ENCODE peak calls at places on chromosome 15, in five cellular contexts. E is A172, D is caudate nucleus, L is lower lobe of right lung, X is GM12891. F is an unnamed sample.

GRCh38 chr15:58469432-58470353 is 37.9 kb downstream of the LIPC start:
- DNase-seq in E (peak), D (no peak), L (no peak), X (no peak), F (peak)

GRCh38 chr15:54792526-54792925 is 404.2 kb downstream of the RSL24D1 start:
- DNase-seq in E (no peak), D (no peak), L (no peak), X (no peak), F (no peak)

GRCh38 chr15:86892774-86893449 is 813.2 kb downstream of the AGBL1 start:
- DNase-seq in E (peak), D (no peak), L (no peak), X (no peak), F (peak)

GRCh38 chr15:61712124-61712759 is 348.0 kb downstream of the VPS13C start:
- DNase-seq in E (no peak), D (no peak), L (no peak), X (no peak), F (no peak)

GRCh38 chr15:57307527-57308193 is 68.6 kb upstream of the CGNL1 start:
- DNase-seq in E (no peak), D (no peak), L (no peak), X (no peak), F (no peak)

GRCh38 chr15:90681056-90681455 is 36.1 kb upstream of the BLM start:
- DNase-seq in E (no peak), D (no peak), L (no peak), X (no peak), F (no peak)

GRCh38 chr15:56292546-56293316 is 49.1 kb upstream of the RFX7 start:
- DNase-seq in E (no peak), D (no peak), L (no peak), X (no peak), F (no peak)

GRCh38 chr15:90483640-90484039 is 46.1 kb upstream of the CRTC3 start:
- DNase-seq in E (no peak), D (no peak), L (no peak), X (no peak), F (no peak)

GRCh38 chr15:86055688-86056087 is 24.0 kb upstream of the AGBL1 start:
- DNase-seq in E (no peak), D (no peak), L (no peak), X (no peak), F (no peak)

GRCh38 chr15:77014137-77015081 is 19.5 kb downstream of the PSTPIP1 start:
- DNase-seq in E (no peak), D (no peak), L (peak), X (no peak), F (no peak)

GRCh38 chr15:47466357-47466756 is 250.9 kb upstream of the SEMA6D start:
- DNase-seq in E (no peak), D (no peak), L (no peak), X (no peak), F (no peak)

GRCh38 chr15:93837450-93837849 is 393.9 kb upstream of the MCTP2 start:
- DNase-seq in E (no peak), D (no peak), L (no peak), X (no peak), F (no peak)

GRCh38 chr15:85178366-85178765 is 196.7 kb downstream of the PDE8A start:
- DNase-seq in E (no peak), D (no peak), L (no peak), X (no peak), F (no peak)

GRCh38 chr15:43748376-43748775 is 2.1 kb downstream of the PDIA3 start:
- DNase-seq in E (no peak), D (no peak), L (no peak), X (no peak), F (no peak)

GRCh38 chr15:90413411-90414379 is 25.7 kb downstream of the IQGAP1 start:
- DNase-seq in E (peak), D (no peak), L (no peak), X (no peak), F (peak)

GRCh38 chr15:74725241-74725774 is at the start of gene CYP1A1:
- DNase-seq in E (no peak), D (no peak), L (peak), X (no peak), F (no peak)

GRCh38 chr15:57592426-57592825 is 722 bp downstream of the MYZAP start:
- DNase-seq in E (no peak), D (no peak), L (no peak), X (no peak), F (no peak)

GRCh38 chr15:90664650-90665287 is 52.4 kb upstream of the BLM start:
- DNase-seq in E (no peak), D (no peak), L (peak), X (no peak), F (no peak)

GRCh38 chr15:66740802-66741201 is 38.8 kb downstream of the SMAD6 start:
- DNase-seq in E (peak), D (no peak), L (peak), X (no peak), F (no peak)

GRCh38 chr15:81666828-81667227 is 292.8 kb upstream of the TMC3 start:
- DNase-seq in E (no peak), D (no peak), L (no peak), X (no peak), F (no peak)

GRCh38 chr15:51917493-51917892 is 54.1 kb downstream of the LEO1 start:
- DNase-seq in E (peak), D (no peak), L (peak), X (no peak), F (no peak)

GRCh38 chr15:58423858-58424608 is 7.8 kb upstream of the LIPC start:
- DNase-seq in E (no peak), D (no peak), L (no peak), X (no peak), F (no peak)